ENCODE peak calls at places on chromosomes 13 and 19, in nine cellular contexts. S is GM12865; H is CD8-positive, alpha-beta memory T cell; U is GM12878; D is GM06990; A is ovary; J is fibroblast of mammary gland; W is heart right ventricle; X is lower leg skin. E is an unnamed sample.

GRCh38 chr13:37277435-37278144 is 172.1 kb upstream of the CSNK1A1L start:
- DNase-seq in W (no peak), J (peak; percentile 62), S (no peak), D (no peak), H (no peak), U (no peak), A (no peak), X (no peak), E (peak; percentile 64)

GRCh38 chr13:89082623-89083022 is 1411.5 kb downstream of the SLITRK5 start:
- DNase-seq in X (no peak), H (no peak), S (no peak), D (no peak), U (no peak), W (no peak), A (no peak), J (no peak), E (no peak)

GRCh38 chr19:3950871-3951861 is 18.3 kb downstream of the NMRK2 start:
- DNase-seq in H (no peak), J (no peak), W (peak; percentile 76), X (no peak), S (no peak), D (no peak), A (no peak), U (no peak), E (no peak)

GRCh38 chr19:14718522-14719113 is 28.8 kb downstream of the ZNF333 start:
- DNase-seq in A (no peak), X (no peak), H (no peak), S (no peak), D (no peak), J (peak; percentile 15), W (no peak), U (no peak), E (no peak)

GRCh38 chr13:28754698-28755545 is 36.2 kb upstream of the SLC46A3 start:
- DNase-seq in X (no peak), J (no peak), U (no peak), W (peak; percentile 71), A (no peak), D (peak; percentile 9), H (no peak), S (no peak), E (no peak)

GRCh38 chr19:1266818-1267440 is 2.2 kb upstream of the CIRBP start:
- DNase-seq in A (peak; percentile 82), J (no peak), H (peak; percentile 69), D (peak; percentile 82), W (peak; percentile 72), X (no peak), S (peak; percentile 69), U (no peak), E (no peak)

GRCh38 chr19:20879501-20879900 is 43.5 kb upstream of the ZNF85 start:
- DNase-seq in D (no peak), U (no peak), H (no peak), W (no peak), A (no peak), X (no peak), J (no peak), S (no peak), E (no peak)

GRCh38 chr19:38265213-38265861 is 964 bp downstream of the SPINT2 start:
- DNase-seq in A (peak; percentile 33), H (no peak), D (no peak), J (no peak), S (no peak), U (no peak), W (no peak), X (no peak), E (peak; percentile 71)

GRCh38 chr19:41997851-41998229 is 3.8 kb upstream of the ATP1A3 start:
- DNase-seq in H (no peak), W (no peak), D (no peak), A (no peak), U (no peak), S (no peak), X (no peak), J (no peak), E (no peak)

GRCh38 chr19:6963937-6964336 is 57.3 kb downstream of the MBD3L2B start:
- DNase-seq in J (no peak), W (no peak), S (peak; percentile 21), A (no peak), D (no peak), U (no peak), H (peak; percentile 22), X (no peak), E (no peak)

GRCh38 chr13:74770361-74770760 is 636.2 kb upstream of the KLF12 start:
- DNase-seq in X (no peak), A (no peak), D (no peak), W (no peak), J (peak; percentile 88), S (no peak), H (no peak), U (no peak), E (peak; percentile 76)

GRCh38 chr13:114118086-114118762 is 14.2 kb downstream of the RASA3 start:
- DNase-seq in A (no peak), S (no peak), D (no peak), J (no peak), H (no peak), X (no peak), U (no peak), W (no peak), E (no peak)

GRCh38 chr19:33291623-33292534 is 10.5 kb downstream of the CEBPA start:
- DNase-seq in J (no peak), X (no peak), H (no peak), U (no peak), D (no peak), A (no peak), S (no peak), W (no peak), E (no peak)

GRCh38 chr19:31118926-31119325 is 230.3 kb downstream of the TSHZ3 start:
- DNase-seq in J (no peak), W (no peak), D (no peak), U (no peak), S (no peak), A (no peak), H (no peak), X (no peak), E (no peak)

GRCh38 chr19:956747-957451 is 27.2 kb upstream of the WDR18 start:
- DNase-seq in U (no peak), S (no peak), J (no peak), X (no peak), H (no peak), A (no peak), W (no peak), D (no peak), E (no peak)

GRCh38 chr19:48806818-48807589 is 3.8 kb downstream of the BCAT2 start:
- DNase-seq in H (no peak), A (no peak), U (no peak), W (no peak), D (no peak), J (peak; percentile 53), S (peak; percentile 70), X (no peak), E (peak; percentile 36)

GRCh38 chr19:6654347-6655310 is 15.3 kb downstream of the TNFSF14 start:
- DNase-seq in W (no peak), H (peak; percentile 34), S (peak; percentile 68), D (peak; percentile 49), A (no peak), U (no peak), J (no peak), X (no peak), E (no peak)

GRCh38 chr19:15249912-15250634 is 17.8 kb upstream of the EPHX3 start:
- DNase-seq in S (no peak), H (no peak), D (no peak), U (no peak), X (no peak), J (peak; percentile 95), W (peak; percentile 79), A (peak; percentile 62), E (peak; percentile 66)

GRCh38 chr13:101893021-101893420 is 440.5 kb downstream of the ITGBL1 start:
- DNase-seq in A (no peak), S (no peak), X (no peak), J (no peak), W (peak; percentile 8), H (no peak), U (no peak), D (no peak), E (no peak)

GRCh38 chr19:10333758-10334339 is 520 bp upstream of the RAVER1 start:
- DNase-seq in X (peak; percentile 22), A (no peak), W (no peak), H (no peak), J (no peak), U (no peak), D (no peak), S (no peak), E (no peak)

GRCh38 chr13:106753241-106753640 is 185.3 kb upstream of the ARGLU1 start:
- DNase-seq in S (no peak), J (no peak), H (no peak), W (peak; percentile 47), X (no peak), D (no peak), A (no peak), U (no peak), E (no peak)

GRCh38 chr13:28707629-28708427 is 10.9 kb downstream of the SLC46A3 start:
- DNase-seq in D (peak; percentile 83), J (peak; percentile 93), U (peak; percentile 94), H (no peak), W (no peak), X (no peak), A (no peak), S (peak; percentile 94), E (peak; percentile 78)

GRCh38 chr19:29662604-29663404 is 2.5 kb upstream of the PLEKHF1 start:
- DNase-seq in A (peak; percentile 82), U (no peak), D (no peak), W (peak; percentile 62), J (peak; percentile 94), X (peak; percentile 72), H (no peak), S (no peak), E (peak; percentile 75)

GRCh38 chr13:111115841-111116500 is 861 bp downstream of the ARHGEF7 start:
- DNase-seq in X (peak; percentile 51), H (no peak), U (no peak), J (peak; percentile 91), A (peak; percentile 45), D (no peak), S (no peak), W (peak; percentile 78), E (no peak)
- H3K4me3 ChIP-seq in X (no peak overlapping the region), H (no peak overlapping the region), U (no peak overlapping the region), J (peak overlapping the region; percentile 44), A (peak overlapping the region; percentile 47), D (peak overlapping the region; percentile 21), S (no peak overlapping the region), W (peak overlapping the region; percentile 65), E (no peak overlapping the region)

GRCh38 chr13:29925457-29925856 is 75.0 kb upstream of the UBL3 start:
- DNase-seq in S (no peak), A (peak; percentile 58), D (no peak), J (peak; percentile 86), X (peak; percentile 95), U (no peak), H (no peak), W (peak; percentile 80), E (peak; percentile 90)
- H3K4me3 ChIP-seq in S (no peak overlapping the region), A (no peak overlapping the region), D (no peak overlapping the region), J (no peak overlapping the region), X (no peak overlapping the region), U (no peak overlapping the region), H (no peak overlapping the region), W (no peak overlapping the region), E (no peak overlapping the region)

GRCh38 chr13:32535748-32536147 is 2.8 kb downstream of the N4BP2L2 start:
- DNase-seq in J (no peak), A (no peak), W (no peak), U (no peak), S (no peak), X (no peak), H (no peak), D (no peak), E (no peak)
- H3K4me3 ChIP-seq in J (no peak overlapping the region), A (no peak overlapping the region), W (no peak overlapping the region), U (peak overlapping the region; percentile 54), S (no peak overlapping the region), X (no peak overlapping the region), H (peak overlapping the region; percentile 19), D (no peak overlapping the region), E (no peak overlapping the region)

GRCh38 chr19:55528030-55528801 is 8.7 kb downstream of the SBK2 start:
- DNase-seq in U (no peak), A (no peak), D (no peak), W (no peak), J (no peak), H (no peak), S (no peak), X (no peak), E (no peak)
- H3K4me3 ChIP-seq in U (no peak overlapping the region), A (no peak overlapping the region), D (no peak overlapping the region), W (no peak overlapping the region), J (no peak overlapping the region), H (no peak overlapping the region), S (no peak overlapping the region), X (no peak overlapping the region), E (no peak overlapping the region)

E was measured in bronchial epithelial cell.